ENCODE peak calls at places on chromosomes 5 and 9, in eight cellular contexts. W is stimulated activated CD8-positive, alpha-beta memory T cell treated with anti-CD3 and anti-CD28 coated beads, Interleukin-4, amount 100 ng/mL, for 4 hours; B is GF-D8; Q is SK-N-MC; A is AG09309; H is lower leg skin; R is mesothelial cell of epicardium; F is NCI-H2029. V is an unnamed sample.
A peak's percentile ranks its signal among the peaks of the same experiment; 100 is the strongest.

GRCh38 chr5:135832263-135832555 is 2.3 kb upstream of the SLC25A48 start:
- DNase-seq in Q (no peak), H (no peak), F (no peak), B (no peak), W (no peak), R (no peak), A (no peak), V (no peak)

GRCh38 chr9:69535911-69536310 is 136.3 kb downstream of the APBA1 start:
- DNase-seq in F (no peak), Q (no peak), A (peak; percentile 11), H (no peak), R (no peak), W (no peak), B (no peak), V (no peak)

GRCh38 chr9:72597606-72598005 is 76.2 kb downstream of the TMC1 start:
- DNase-seq in B (no peak), Q (no peak), F (no peak), W (no peak), H (no peak), R (no peak), A (no peak), V (no peak)

GRCh38 chr5:76384189-76384588 is 18.9 kb upstream of the IQGAP2 start:
- DNase-seq in A (no peak), W (no peak), B (no peak), F (no peak), R (no peak), Q (no peak), H (no peak), V (no peak)

GRCh38 chr9:92943062-92943616 is 4.2 kb upstream of the FGD3 start:
- DNase-seq in R (no peak), A (no peak), W (no peak), Q (no peak), B (no peak), F (no peak), H (no peak), V (no peak)

GRCh38 chr5:30765227-30765626 is 428.3 kb upstream of the CDH6 start:
- DNase-seq in R (no peak), B (no peak), H (no peak), W (no peak), Q (no peak), A (no peak), F (no peak), V (no peak)

GRCh38 chr5:124707516-124707915 is 38.9 kb downstream of the ZNF608 start:
- DNase-seq in R (no peak), H (no peak), A (no peak), F (no peak), Q (no peak), W (no peak), B (no peak), V (no peak)

GRCh38 chr5:60996368-60996767 is 51.4 kb downstream of the NDUFAF2 start:
- DNase-seq in W (no peak), B (no peak), A (no peak), R (no peak), H (no peak), Q (no peak), F (no peak), V (no peak)

GRCh38 chr5:179762079-179762780 is 29.6 kb downstream of the MAML1 start:
- DNase-seq in F (peak; percentile 13), H (no peak), W (no peak), Q (no peak), A (peak; percentile 63), B (peak; percentile 38), R (no peak), V (no peak)

GRCh38 chr5:75566710-75567309 is 44.4 kb upstream of the ANKDD1B start:
- DNase-seq in R (no peak), Q (peak; percentile 90), B (peak; percentile 62), F (peak; percentile 2), H (no peak), A (peak; percentile 87), W (peak; percentile 1), V (peak; percentile 27)

GRCh38 chr5:128674837-128675446 is 136.9 kb upstream of the FBN2 start:
- DNase-seq in B (no peak), H (no peak), W (no peak), A (peak; percentile 11), R (no peak), Q (no peak), F (no peak), V (no peak)

GRCh38 chr5:35337332-35338168 is 107.3 kb upstream of the PRLR start:
- DNase-seq in R (no peak), H (no peak), W (no peak), F (no peak), B (no peak), A (no peak), Q (no peak), V (no peak)

GRCh38 chr5:130151239-130151638 is 247.0 kb downstream of the CHSY3 start:
- DNase-seq in A (no peak), R (no peak), Q (no peak), W (no peak), F (no peak), B (no peak), H (no peak), V (no peak)

GRCh38 chr5:161966544-161966943 is 101.0 kb upstream of the GABRG2 start:
- DNase-seq in A (no peak), R (no peak), B (no peak), H (no peak), Q (peak; percentile 10), F (no peak), W (no peak), V (no peak)

GRCh38 chr9:127955294-127956015 is 17.8 kb upstream of the DPM2 start:
- DNase-seq in B (peak; percentile 28), R (no peak), W (peak; percentile 76), A (no peak), H (peak; percentile 92), Q (no peak), F (peak; percentile 99), V (peak; percentile 81)

GRCh38 chr9:126496181-126496576 is 117.5 kb upstream of the LMX1B start:
- DNase-seq in R (no peak), H (no peak), F (no peak), Q (no peak), B (no peak), A (no peak), W (no peak), V (no peak)

GRCh38 chr9:131304676-131305366 is 15.3 kb downstream of the PLPP7 start:
- DNase-seq in F (no peak), Q (no peak), W (no peak), H (no peak), A (peak; percentile 5), R (no peak), B (no peak), V (no peak)

GRCh38 chr5:132446621-132447020 is 44.0 kb downstream of the IRF1 start:
- DNase-seq in R (no peak), B (no peak), W (no peak), Q (no peak), A (peak; percentile 66), F (peak; percentile 45), H (peak; percentile 65), V (no peak)

GRCh38 chr5:62732677-62733121 is 154.1 kb downstream of the LRRC70 start:
- DNase-seq in F (peak; percentile 25), A (no peak), Q (no peak), R (no peak), B (no peak), W (no peak), H (no peak), V (no peak)